ENCODE peak calls at places on chromosome X, in six cellular contexts. T is endothelial cell, K is hippocampal formation, H is activated T-cell treated with anti-CD3 and anti-CD28 coated beads for 1 hour, P is cardiac muscle cell, A is iPS-NIHi11. R is an unnamed sample.

GRCh38 chrX:108091878-108092291 is 307 bp downstream of the ATG4A start:
- DNase-seq in A (peak; percentile 6), K (no peak), P (no peak), T (no peak), H (no peak), R (no peak)

GRCh38 chrX:1394731-1395501 is 3.0 kb upstream of the SLC25A6 start:
- DNase-seq in A (no peak), P (no peak), T (no peak), H (no peak), K (no peak), R (no peak)

GRCh38 chrX:136162827-136163427 is 15.6 kb downstream of the FHL1 start:
- DNase-seq in H (peak; percentile 9), T (peak; percentile 58), K (no peak), A (peak; percentile 46), P (peak; percentile 60), R (no peak)

GRCh38 chrX:123121241-123121640 is 62.8 kb upstream of the GRIA3 start:
- DNase-seq in P (no peak), H (no peak), K (no peak), A (no peak), T (no peak), R (no peak)

GRCh38 chrX:13937370-13938052 is 92.2 kb downstream of the GEMIN8 start:
- DNase-seq in T (no peak), P (peak; percentile 60), A (peak; percentile 7), K (no peak), H (no peak), R (peak; percentile 45)

GRCh38 chrX:1077140-1077539 is 135.3 kb downstream of the CRLF2 start:
- DNase-seq in K (no peak), P (no peak), A (no peak), H (no peak), T (no peak), R (peak; percentile 22)

GRCh38 chrX:53714580-53715335 is 28.2 kb upstream of the HUWE1 start:
- DNase-seq in K (no peak), H (peak; percentile 10), A (peak; percentile 15), T (no peak), P (peak; percentile 36), R (no peak)

GRCh38 chrX:31423575-31424284 is 351.9 kb upstream of the FTHL17 start:
- DNase-seq in H (no peak), T (peak; percentile 21), P (peak; percentile 79), A (peak; percentile 16), K (peak; percentile 2), R (peak; percentile 2)

GRCh38 chrX:107675365-107675654 is 47.0 kb downstream of the PRPS1 start:
- DNase-seq in P (no peak), T (no peak), K (no peak), H (no peak), A (no peak), R (no peak)

GRCh38 chrX:26100421-26100920 is 37.7 kb upstream of the MAGEB18 start:
- DNase-seq in H (no peak), A (no peak), P (no peak), K (no peak), T (no peak), R (no peak)

GRCh38 chrX:56233100-56233499 is 944 bp downstream of the KLF8 start:
- DNase-seq in T (no peak), K (no peak), A (no peak), P (no peak), H (no peak), R (no peak)